ENCODE peak calls at places on chromosomes 16 and 17, in four cellular contexts. V, W, X and L are unnamed samples.

GRCh38 chr17:78951967-78952551 is 26.9 kb upstream of the TIMP2 start:
- DNase-seq in X (peak; percentile 44), W (no peak), V (no peak), L (no peak)

GRCh38 chr17:21313320-21313719 is 28.8 kb downstream of the MAP2K3 start:
- DNase-seq in X (no peak), W (no peak), V (no peak), L (no peak)

GRCh38 chr17:82932146-82933005 is 92.6 kb upstream of the ZNF750 start:
- DNase-seq in V (no peak), X (peak; percentile 86), W (no peak), L (no peak)

GRCh38 chr16:23944381-23944780 is 108.6 kb downstream of the PRKCB start:
- DNase-seq in X (no peak), W (no peak), V (no peak), L (no peak)

GRCh38 chr17:73493212-73493814 is 150.9 kb downstream of the SDK2 start:
- DNase-seq in W (peak; percentile 15), V (no peak), X (no peak), L (no peak)

GRCh38 chr17:35189291-35189690 is 4.9 kb downstream of the SLC35G3 start:
- DNase-seq in V (no peak), X (no peak), W (peak; percentile 52), L (no peak)

GRCh38 chr17:83182620-83183063 is 103.2 kb downstream of the METRNL start:
- DNase-seq in V (no peak), X (no peak), W (no peak), L (no peak)

GRCh38 chr17:7438050-7438614 is 1.2 kb upstream of the FGF11 start:
- DNase-seq in V (no peak), W (peak; percentile 39), X (no peak), L (no peak)

GRCh38 chr17:1043601-1044251 is 46.8 kb downstream of the TIMM22 start:
- DNase-seq in V (no peak), X (no peak), W (no peak), L (no peak)

GRCh38 chr17:2171725-2172446 is 117.0 kb downstream of the HIC1 start:
- DNase-seq in X (peak; percentile 99), V (no peak), W (peak; percentile 72), L (peak; percentile 86)

GRCh38 chr17:73657473-73658116 is 13.3 kb upstream of the SDK2 start:
- DNase-seq in X (no peak), V (peak; percentile 73), W (peak; percentile 34), L (no peak)

GRCh38 chr17:81976332-81977210 is 858 bp upstream of the ASPSCR1 start:
- DNase-seq in W (no peak), X (no peak), V (peak; percentile 28), L (no peak)

GRCh38 chr17:81309140-81309858 is 14.2 kb upstream of the SLC38A10 start:
- DNase-seq in W (peak; percentile 12), V (peak; percentile 86), X (peak; percentile 51), L (peak; percentile 71)

GRCh38 chr16:73027655-73028220 is 20.2 kb downstream of the ZFHX3 start:
- DNase-seq in W (no peak), X (no peak), V (no peak), L (no peak)

GRCh38 chr16:83713597-83713996 is 94.2 kb upstream of the HSBP1 start:
- DNase-seq in W (no peak), V (no peak), X (no peak), L (no peak)

GRCh38 chr17:78111012-78111726 is 17.4 kb downstream of the TMC6 start:
- DNase-seq in V (no peak), W (no peak), X (no peak), L (no peak)

GRCh38 chr17:40320771-40321501 is 12.0 kb downstream of the RARA start:
- DNase-seq in V (no peak), W (no peak), X (no peak), L (no peak)

GRCh38 chr17:42675984-42676423 is 790 bp downstream of the PLEKHH3 start:
- DNase-seq in X (peak; percentile 45), V (peak; percentile 84), W (no peak), L (peak; percentile 56)
- TF ChIP-seq CTCF in X (no peak), V (no peak), W (no peak), L (no peak)

GRCh38 chr17:49843774-49844350 is 4.0 kb downstream of the TAC4 start:
- DNase-seq in W (no peak), X (no peak), V (peak; percentile 74), L (no peak)
- TF ChIP-seq CTCF in W (peak; percentile 33), X (peak; percentile 37), V (peak; percentile 86), L (peak; percentile 66)

GRCh38 chr17:45755050-45755449 is 29.1 kb upstream of the CRHR1 start:
- DNase-seq in X (no peak), W (no peak), V (no peak), L (no peak)

GRCh38 chr17:45757431-45758218 is 26.5 kb upstream of the CRHR1 start:
- DNase-seq in V (no peak), X (no peak), W (no peak), L (no peak)

GRCh38 chr17:45758544-45758943 is 25.6 kb upstream of the CRHR1 start:
- DNase-seq in V (no peak), W (no peak), X (no peak), L (no peak)

GRCh38 chr17:45753645-45754225 is 30.4 kb upstream of the CRHR1 start:
- DNase-seq in X (no peak), W (no peak), V (no peak), L (no peak)

DNA sequence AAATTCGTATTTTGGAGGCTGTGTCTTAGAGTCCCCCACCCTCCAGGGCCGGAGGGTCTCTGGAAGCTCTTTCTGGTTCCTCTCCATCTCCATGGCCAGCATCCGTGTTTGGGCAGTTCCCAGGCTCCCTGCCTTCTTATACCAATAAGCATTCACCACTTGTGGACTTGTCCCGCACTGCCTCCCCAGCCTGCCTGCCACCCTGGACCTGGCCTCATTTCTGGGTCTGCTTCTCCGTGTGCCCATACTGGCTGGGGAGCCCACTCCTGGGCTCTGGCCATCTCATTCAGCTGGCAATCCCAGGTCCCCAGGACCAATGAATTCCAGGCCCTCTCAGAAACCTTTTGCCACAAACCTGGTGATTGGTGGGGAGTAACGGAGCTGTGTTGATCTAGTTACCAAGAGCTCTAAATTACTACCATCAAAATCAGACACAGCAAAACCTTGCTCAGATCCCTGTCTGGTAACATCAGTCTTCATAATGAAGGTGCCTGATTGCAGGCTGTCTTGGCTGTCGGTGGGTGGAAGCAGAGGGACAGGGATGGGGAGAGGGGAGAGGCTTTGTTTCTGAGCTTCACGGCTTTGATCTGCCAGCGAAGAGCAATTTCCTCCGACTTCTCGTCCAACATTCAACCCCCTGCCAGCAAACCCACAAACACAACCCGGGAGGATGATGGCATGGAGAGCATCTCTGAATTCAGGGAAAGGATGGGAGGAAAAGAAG is 27.7 kb upstream of the CRHR1 start:
- DNase-seq in V (no peak), X (no peak), W (no peak), L (no peak)
- TF ChIP-seq CTCF in V (no peak), X (no peak), W (no peak), L (no peak)

GRCh38 chr16:14672403-14672971 is 21.6 kb downstream of the PLA2G10 start:
- DNase-seq in X (no peak), W (no peak), V (peak; percentile 15), L (no peak)

GRCh38 chr16:14668556-14669223 is 25.4 kb downstream of the PLA2G10 start:
- DNase-seq in W (no peak), V (no peak), X (no peak), L (no peak)

GRCh38 chr16:14667347-14668266 is 26.5 kb downstream of the PLA2G10 start:
- DNase-seq in X (no peak), V (no peak), W (no peak), L (no peak)

DNA sequence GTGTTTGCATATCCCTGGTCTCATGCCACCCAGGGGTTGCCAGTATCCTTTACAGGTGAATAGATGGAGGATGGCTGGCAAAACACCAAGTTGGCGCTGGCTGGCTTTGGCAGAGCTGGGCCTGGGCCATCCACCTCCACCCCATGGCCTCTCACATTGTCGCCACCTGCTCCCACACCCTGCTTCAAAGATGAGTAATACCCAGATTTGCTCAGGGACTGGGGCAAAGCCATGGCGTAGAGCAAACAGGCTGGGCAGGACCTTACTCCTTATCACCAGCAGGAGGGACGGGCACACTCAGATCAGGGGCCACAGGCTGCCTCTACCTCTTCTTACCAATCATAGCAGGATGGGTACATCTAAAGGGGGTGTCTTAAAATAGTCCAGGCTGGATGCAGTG is 24.3 kb downstream of the PLA2G10 start:
- DNase-seq in W (no peak), V (peak; percentile 49), X (no peak), L (no peak)
- TF ChIP-seq CTCF in W (no peak), V (peak; percentile 40), X (no peak), L (no peak)

DNA sequence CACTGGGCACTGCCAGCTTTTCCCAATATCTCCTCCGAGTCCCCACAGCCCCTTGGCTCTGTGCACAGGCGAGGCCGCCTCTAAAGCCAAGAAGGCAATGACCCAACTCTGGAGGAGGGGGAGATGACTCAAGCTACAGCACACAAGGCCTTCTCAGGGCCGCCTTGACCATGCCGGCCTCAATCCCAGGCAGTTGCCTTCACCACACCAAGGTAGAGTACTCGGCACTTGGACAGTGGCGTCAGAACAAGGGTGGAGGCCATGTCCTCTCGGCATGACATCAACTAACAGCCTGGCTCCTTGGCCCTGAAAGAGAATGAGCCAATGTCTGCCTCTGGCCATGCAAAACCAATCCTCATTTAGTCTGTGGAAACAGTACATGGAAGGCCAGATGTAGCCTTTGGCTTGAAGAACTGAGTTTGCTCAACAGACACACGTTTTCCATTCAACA is 139.7 kb downstream of the XYLT1 start:
- DNase-seq in V (no peak), W (no peak), X (no peak), L (no peak)
- TF ChIP-seq CTCF in V (no peak), W (no peak), X (no peak), L (no peak)

DNA sequence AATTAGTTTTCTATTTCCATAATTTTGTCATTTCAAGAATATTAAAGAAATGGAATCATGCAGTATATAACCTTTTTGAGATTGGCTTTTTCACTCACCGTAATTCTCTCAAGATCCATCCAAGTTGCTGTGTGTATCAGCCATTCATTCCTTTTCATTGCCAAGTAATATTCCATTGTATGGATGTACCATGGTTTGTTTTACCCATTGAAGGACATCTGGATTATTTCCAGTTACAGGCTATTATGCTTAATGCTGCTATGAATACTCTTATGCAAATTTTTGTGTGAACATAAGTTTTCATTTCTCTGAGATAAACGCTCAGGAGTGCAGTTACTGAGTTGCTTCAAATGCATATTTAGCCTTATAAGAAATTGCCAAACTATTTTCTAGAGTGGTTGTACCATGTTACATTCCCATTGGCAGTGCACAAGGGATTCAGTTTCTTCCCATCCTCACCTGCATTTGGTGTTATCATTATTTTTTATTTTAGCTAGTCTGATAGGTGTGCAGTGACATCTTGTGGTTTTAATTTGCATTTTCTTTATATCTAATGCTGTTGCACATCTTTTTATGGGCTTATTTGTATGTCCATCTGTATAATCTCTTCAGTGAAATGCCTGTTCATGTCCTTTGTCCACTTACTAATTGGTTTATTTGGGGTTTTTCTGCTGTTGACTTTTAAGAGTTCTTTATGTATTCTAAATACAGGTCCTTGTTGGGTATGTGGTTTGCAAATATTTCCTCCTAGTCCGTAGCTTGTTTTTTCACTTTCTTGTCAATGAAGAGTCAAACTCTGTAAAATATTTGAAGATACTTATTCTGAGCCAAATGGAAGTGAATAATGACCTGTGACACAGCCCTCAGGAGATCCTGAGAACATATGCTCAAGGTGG is 32.7 kb downstream of the BMERB1 start:
- DNase-seq in V (no peak), W (no peak), X (no peak), L (peak; percentile 1)
- TF ChIP-seq CTCF in V (peak; percentile 50), W (peak; percentile 45), X (peak; percentile 35), L (peak; percentile 70)